ENCODE peak calls at places on chromosomes 6 and 20, in five cellular contexts. S, T, R, W and O are unnamed samples.

GRCh38 chr20:17822039-17822438 is 122.3 kb downstream of the BANF2 start:
- DNase-seq in T (peak), R (no peak), W (no peak), S (no peak), O (peak)

GRCh38 chr20:54364365-54364764 is 111.0 kb upstream of the DOK5 start:
- DNase-seq in W (no peak), R (no peak), S (no peak), T (no peak), O (no peak)

GRCh38 chr6:157089258-157089657 is 234.1 kb downstream of the TMEM242 start:
- DNase-seq in W (no peak), T (peak), S (no peak), R (no peak), O (no peak)

GRCh38 chr6:131958095-131958494 is 6.9 kb upstream of the CCN2 start:
- DNase-seq in R (no peak), S (no peak), W (no peak), T (no peak), O (no peak)

GRCh38 chr20:34222208-34222607 is 19.0 kb upstream of the ASIP start:
- DNase-seq in S (no peak), T (peak), R (no peak), W (no peak), O (peak)

GRCh38 chr6:79468116-79468515 is 69.1 kb downstream of the LCA5 start:
- DNase-seq in S (no peak), T (peak), W (no peak), R (no peak), O (no peak)

GRCh38 chr6:91020741-91021140 is 433.9 kb upstream of the MAP3K7 start:
- DNase-seq in R (no peak), S (no peak), W (no peak), T (no peak), O (no peak)

GRCh38 chr20:64146936-64147451 is 17.3 kb upstream of the MYT1 start:
- DNase-seq in S (no peak), R (peak), T (no peak), W (no peak), O (no peak)

GRCh38 chr6:139996253-139996834 is 621.9 kb upstream of the CITED2 start:
- DNase-seq in S (no peak), R (no peak), W (no peak), T (no peak), O (no peak)

GRCh38 chr20:32969356-32970114 is 34.7 kb downstream of the SUN5 start:
- DNase-seq in R (peak), W (no peak), T (no peak), S (no peak), O (no peak)

GRCh38 chr6:142913511-142914047 is 31.4 kb downstream of the HIVEP2 start:
- DNase-seq in R (no peak), S (peak), W (no peak), T (no peak), O (no peak)

GRCh38 chr6:118203421-118204000 is 296.4 kb downstream of the SLC35F1 start:
- DNase-seq in T (no peak), W (no peak), R (no peak), S (no peak), O (no peak)

GRCh38 chr6:45631396-45631795 is 253.7 kb upstream of the SUPT3H start:
- DNase-seq in R (no peak), T (no peak), W (no peak), S (no peak), O (no peak)

GRCh38 chr6:100381111-100381510 is 83.6 kb downstream of the SIM1 start:
- DNase-seq in R (no peak), W (no peak), S (no peak), T (no peak), O (peak)

GRCh38 chr20:11301699-11302098 is 616.0 kb upstream of the BTBD3 start:
- DNase-seq in T (no peak), S (no peak), W (no peak), R (no peak), O (no peak)

GRCh38 chr20:9903048-9903651 is 64.3 kb upstream of the PAK5 start:
- DNase-seq in T (no peak), R (no peak), W (peak), S (no peak), O (no peak)

GRCh38 chr20:35093245-35093884 is 758 bp upstream of the TRPC4AP start:
- DNase-seq in S (no peak), T (peak), R (no peak), W (no peak), O (peak)

GRCh38 chr6:109446072-109446471 is 5.5 kb downstream of the SMPD2 start:
- DNase-seq in R (no peak), S (no peak), W (no peak), T (no peak), O (no peak)

GRCh38 chr6:152651986-152652385 is 14.8 kb upstream of the SYNE1 start:
- DNase-seq in S (no peak), T (no peak), R (no peak), W (no peak), O (no peak)

GRCh38 chr6:143195349-143195845 is 134.7 kb downstream of the AIG1 start:
- DNase-seq in T (no peak), W (no peak), R (peak), S (no peak), O (no peak)

GRCh38 chr6:43997342-43997677 is 129.9 kb downstream of the MRPL14 start:
- DNase-seq in R (no peak), S (no peak), W (no peak), T (no peak), O (no peak)

GRCh38 chr6:22954749-22955385 is 385.5 kb downstream of the HDGFL1 start:
- DNase-seq in T (no peak), R (no peak), S (no peak), W (no peak), O (no peak)

GRCh38 chr6:1313755-1314503 is 2.0 kb downstream of the FOXQ1 start:
- DNase-seq in T (no peak), W (peak), S (no peak), R (no peak), O (no peak)

GRCh38 chr20:6632187-6632586 is 135.3 kb upstream of the BMP2 start:
- DNase-seq in W (no peak), R (no peak), S (no peak), T (peak), O (no peak)

DNA sequence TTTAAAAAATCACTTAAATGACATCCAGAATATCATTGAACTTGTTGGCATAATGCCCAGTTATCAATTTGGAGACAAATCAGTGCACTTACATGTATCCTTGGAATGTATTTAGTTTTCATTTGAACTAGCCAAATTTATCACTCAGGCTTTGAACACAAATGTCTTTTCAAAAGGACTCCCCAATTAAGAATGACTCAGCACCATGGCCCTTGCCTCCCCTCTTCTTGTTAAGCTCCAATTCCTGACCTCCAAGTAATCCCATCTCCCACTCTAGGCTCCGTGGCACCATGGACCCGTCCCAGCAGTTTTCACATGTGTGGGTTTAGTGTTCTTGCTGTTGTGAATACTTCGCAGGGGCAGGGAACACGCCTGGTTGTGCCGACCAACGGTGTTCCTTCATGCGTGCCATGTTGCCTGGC is 2.7 kb downstream of the AKAP12 start:
- DNase-seq in S (no peak), W (no peak), T (no peak), R (no peak), O (no peak)
- H3K4me3 ChIP-seq in S (no peak), W (peak), T (peak), R (peak), O (peak)

DNA sequence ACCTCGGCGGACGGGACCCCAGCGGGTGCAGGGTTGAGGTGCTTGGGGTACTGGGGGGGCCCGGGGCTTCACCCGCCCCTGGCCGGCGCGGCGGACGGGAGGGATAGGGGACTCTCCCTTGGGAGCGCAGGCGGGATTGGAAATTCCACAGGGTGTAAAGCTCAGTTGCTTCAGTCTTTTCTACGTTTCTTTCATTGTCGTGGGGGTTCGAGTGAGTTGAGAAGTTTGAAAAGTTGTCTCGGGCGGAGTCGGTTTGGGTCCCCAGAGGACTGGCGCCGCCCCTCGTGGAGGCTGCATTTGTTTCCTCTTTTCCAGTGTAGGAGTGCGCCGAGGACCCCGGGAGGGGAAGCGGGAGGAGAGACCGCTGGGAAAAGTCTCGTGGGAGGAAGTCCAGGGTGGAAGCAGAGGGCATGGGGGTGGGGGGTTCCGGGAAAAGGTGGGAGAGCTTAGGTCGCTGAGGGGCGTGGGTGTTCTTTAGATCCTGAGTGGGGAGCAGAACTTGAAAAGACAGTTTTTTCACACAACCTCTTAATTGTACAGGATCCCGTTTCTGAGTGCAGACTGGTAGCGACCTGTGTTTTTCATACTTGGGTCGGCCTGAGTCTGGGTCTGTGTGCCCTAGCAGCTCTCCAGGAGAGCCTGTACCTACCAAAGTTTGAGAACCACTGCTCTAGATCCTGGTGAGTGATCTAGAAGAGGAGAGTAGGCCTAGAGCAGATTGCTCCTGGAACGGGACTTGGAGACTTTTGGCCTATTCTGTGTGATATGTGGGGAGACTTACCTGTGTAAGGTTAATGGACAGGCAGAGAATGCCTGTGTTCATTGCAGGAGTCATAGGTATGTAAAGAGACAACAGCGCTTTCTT is 518 bp downstream of the FAM83B start:
- DNase-seq in T (no peak), R (no peak), W (no peak), S (no peak), O (no peak)
- H3K4me3 ChIP-seq in T (peak), R (peak), W (peak), S (no peak), O (peak)

DNA sequence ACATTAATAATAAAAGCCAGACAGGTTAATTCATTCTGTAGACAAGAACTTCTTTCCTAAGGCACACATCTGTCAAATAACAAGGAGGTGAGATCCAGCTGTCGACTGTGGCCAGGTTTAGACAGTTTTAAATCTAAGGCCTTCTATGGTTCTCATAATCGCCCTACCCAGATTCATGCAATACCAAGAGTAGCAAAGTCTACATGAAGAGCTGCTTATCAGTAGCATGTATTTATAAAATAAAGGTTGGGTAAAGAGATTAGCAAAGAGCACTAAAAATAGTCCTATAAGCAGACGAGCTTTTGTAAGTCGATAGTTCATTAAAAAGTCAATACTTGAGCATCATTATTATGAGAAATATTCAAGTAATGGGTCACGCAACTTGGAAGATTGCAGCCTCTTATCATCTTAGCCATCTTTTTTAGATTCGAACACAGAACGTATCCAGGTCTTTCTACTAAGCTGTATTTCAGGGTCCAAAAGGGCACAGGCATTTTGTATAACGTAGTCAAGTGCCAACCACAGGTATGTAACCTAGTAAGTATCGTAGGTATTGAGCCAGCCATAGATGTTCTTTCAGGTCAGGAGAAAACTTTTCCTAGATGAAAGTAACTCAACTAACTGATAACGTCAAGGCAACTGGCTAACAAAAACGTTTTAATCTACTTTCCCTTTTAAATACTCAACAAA is 3.1 kb downstream of the CNKSR3 start:
- DNase-seq in S (no peak), W (no peak), T (no peak), R (no peak), O (no peak)
- H3K4me3 ChIP-seq in S (no peak), W (no peak), T (no peak), R (peak), O (no peak)

GRCh38 chr6:112141707-112142106 is 54.3 kb downstream of the FAM229B start:
- DNase-seq in W (no peak), T (no peak), R (no peak), S (no peak), O (no peak)

GRCh38 chr6:112145080-112145573 is 57.7 kb downstream of the FAM229B start:
- DNase-seq in S (no peak), W (no peak), T (no peak), R (no peak), O (no peak)

GRCh38 chr6:112148103-112148502 is 60.7 kb downstream of the FAM229B start:
- DNase-seq in R (no peak), W (no peak), T (no peak), S (no peak), O (no peak)

GRCh38 chr6:112149236-112149635 is 61.8 kb downstream of the FAM229B start:
- DNase-seq in S (no peak), T (no peak), W (no peak), R (no peak), O (no peak)

GRCh38 chr6:112144145-112144926 is 56.9 kb downstream of the FAM229B start:
- DNase-seq in S (no peak), R (no peak), W (no peak), T (no peak), O (no peak)
- H3K4me3 ChIP-seq in S (no peak), R (no peak), W (no peak), T (no peak), O (no peak)

GRCh38 chr6:94584211-94584610 is 993.1 kb upstream of the MANEA start:
- DNase-seq in T (no peak), R (no peak), W (no peak), S (no peak), O (no peak)
- H3K4me3 ChIP-seq in T (no peak), R (no peak), W (no peak), S (no peak), O (no peak)

DNA sequence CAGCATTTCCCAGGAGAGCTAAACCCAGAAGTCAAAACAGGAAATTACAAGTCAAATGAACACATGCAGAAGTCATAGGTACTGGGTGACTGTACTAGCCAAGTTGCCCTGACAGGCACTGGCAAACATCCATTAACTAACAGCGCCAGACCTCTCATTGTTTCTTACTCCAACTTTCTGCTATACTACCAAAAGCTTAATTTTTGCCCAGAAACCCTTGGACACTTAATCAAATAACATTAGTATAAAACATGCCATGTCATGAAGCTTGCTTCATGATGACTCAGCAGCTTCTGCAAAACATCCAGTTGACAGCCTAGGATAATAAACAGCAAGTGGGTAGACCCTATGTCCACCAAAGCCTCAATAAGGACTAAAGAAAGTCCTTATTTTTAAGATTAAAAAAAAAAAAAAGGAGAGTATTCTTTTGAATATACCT is 3.5 kb downstream of the NUP153 start:
- DNase-seq in W (no peak), S (no peak), T (peak), R (no peak), O (peak)
- H3K4me3 ChIP-seq in W (no peak), S (no peak), T (no peak), R (no peak), O (no peak)

GRCh38 chr6:147506704-147507114 is 1.8 kb upstream of the SAMD5 start:
- DNase-seq in S (no peak), R (peak), W (no peak), T (peak), O (no peak)
- H3K4me3 ChIP-seq in S (no peak), R (peak), W (peak), T (peak), O (peak)